ENCODE peak calls at places on chromosomes 2 and 18, in four cellular contexts. One of them, this sample, is unnamed.

GRCh38 chr2:289362-290089 is 1.6 kb upstream of the ALKAL2 start:
- DNase-seq in HepG2: no peak
- DNase-seq in K562: peak; percentile 75
- DNase-seq in H1: no peak
- DNase-seq in this sample: peak; percentile 19

GRCh38 chr2:105125428-105125827 is 87.6 kb downstream of the MRPS9 start:
- DNase-seq in HepG2: peak; percentile 12
- DNase-seq in H1: no peak
- DNase-seq in K562: peak; percentile 53
- DNase-seq in this sample: no peak

GRCh38 chr2:108215794-108216211 is 24.0 kb upstream of the SULT1C3 start:
- DNase-seq in H1: no peak
- DNase-seq in HepG2: peak; percentile 55
- DNase-seq in K562: peak; percentile 13
- DNase-seq in this sample: no peak

GRCh38 chr2:47189635-47190034 is 34.5 kb upstream of the STPG4 start:
- DNase-seq in HepG2: no peak
- DNase-seq in K562: no peak
- DNase-seq in H1: no peak
- DNase-seq in this sample: peak; percentile 85

GRCh38 chr2:114405486-114406250 is 36.8 kb upstream of the DPP10 start:
- DNase-seq in H1: no peak
- DNase-seq in K562: no peak
- DNase-seq in HepG2: no peak
- DNase-seq in this sample: no peak

GRCh38 chr2:227509824-227510619 is 38.1 kb downstream of the AGFG1 start:
- DNase-seq in HepG2: peak; percentile 18
- DNase-seq in H1: no peak
- DNase-seq in K562: peak; percentile 19
- DNase-seq in this sample: peak; percentile 65

GRCh38 chr18:60656563-60656962 is 284.0 kb upstream of the MC4R start:
- DNase-seq in K562: no peak
- DNase-seq in H1: no peak
- DNase-seq in HepG2: no peak
- DNase-seq in this sample: no peak

GRCh38 chr2:226410212-226410611 is 389.4 kb downstream of the IRS1 start:
- DNase-seq in H1: no peak
- DNase-seq in K562: no peak
- DNase-seq in HepG2: no peak
- DNase-seq in this sample: no peak

GRCh38 chr2:100654611-100655010 is 91.8 kb downstream of the PDCL3 start:
- DNase-seq in H1: no peak
- DNase-seq in K562: no peak
- DNase-seq in HepG2: no peak
- DNase-seq in this sample: no peak

GRCh38 chr2:100647709-100648108 is 84.9 kb downstream of the PDCL3 start:
- DNase-seq in H1: no peak
- DNase-seq in K562: peak; percentile 4
- DNase-seq in HepG2: no peak
- DNase-seq in this sample: no peak

GRCh38 chr2:100653449-100654045 is 90.8 kb downstream of the PDCL3 start:
- DNase-seq in K562: no peak
- DNase-seq in HepG2: no peak
- DNase-seq in H1: no peak
- DNase-seq in this sample: no peak

GRCh38 chr2:100646039-100646438 is 83.2 kb downstream of the PDCL3 start:
- DNase-seq in HepG2: no peak
- DNase-seq in K562: no peak
- DNase-seq in H1: no peak
- DNase-seq in this sample: no peak

DNA sequence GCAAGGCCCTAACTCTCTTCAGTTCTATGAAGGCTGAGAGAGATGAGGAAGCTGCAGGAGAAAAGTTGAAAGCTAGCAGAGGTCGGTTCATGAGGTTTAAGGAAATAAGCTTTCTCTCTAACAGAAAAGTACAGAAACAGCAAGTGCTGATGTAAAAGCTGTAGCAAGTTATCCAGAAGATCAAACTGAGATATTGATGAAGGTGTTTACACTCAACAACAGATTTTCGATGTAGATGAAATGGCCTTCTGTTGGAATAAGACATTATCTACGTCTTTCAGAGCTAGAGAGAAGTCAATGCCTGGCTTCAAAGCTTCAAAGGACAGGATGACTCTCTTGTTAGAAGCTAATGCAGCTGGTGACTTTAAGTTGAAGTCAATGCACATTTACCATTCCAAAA is 87.4 kb downstream of the PDCL3 start:
- DNase-seq in H1: no peak
- DNase-seq in K562: no peak
- DNase-seq in HepG2: no peak
- DNase-seq in this sample: no peak
- H2AFZ ChIP-seq in H1: no peak overlapping the region
- H2AFZ ChIP-seq in K562: no peak overlapping the region
- H2AFZ ChIP-seq in HepG2: no peak overlapping the region
- H2AFZ ChIP-seq in this sample: no peak overlapping the region

GRCh38 chr18:61824733-61825363 is 68.0 kb downstream of the RNF152 start:
- DNase-seq in H1: no peak
- DNase-seq in K562: no peak
- DNase-seq in HepG2: no peak
- DNase-seq in this sample: no peak
- TF ChIP-seq JUN in H1: no peak
- TF ChIP-seq JUN in K562: no peak
- TF ChIP-seq JUN in HepG2: no peak
- TF ChIP-seq JUN in this sample: no peak

DNA sequence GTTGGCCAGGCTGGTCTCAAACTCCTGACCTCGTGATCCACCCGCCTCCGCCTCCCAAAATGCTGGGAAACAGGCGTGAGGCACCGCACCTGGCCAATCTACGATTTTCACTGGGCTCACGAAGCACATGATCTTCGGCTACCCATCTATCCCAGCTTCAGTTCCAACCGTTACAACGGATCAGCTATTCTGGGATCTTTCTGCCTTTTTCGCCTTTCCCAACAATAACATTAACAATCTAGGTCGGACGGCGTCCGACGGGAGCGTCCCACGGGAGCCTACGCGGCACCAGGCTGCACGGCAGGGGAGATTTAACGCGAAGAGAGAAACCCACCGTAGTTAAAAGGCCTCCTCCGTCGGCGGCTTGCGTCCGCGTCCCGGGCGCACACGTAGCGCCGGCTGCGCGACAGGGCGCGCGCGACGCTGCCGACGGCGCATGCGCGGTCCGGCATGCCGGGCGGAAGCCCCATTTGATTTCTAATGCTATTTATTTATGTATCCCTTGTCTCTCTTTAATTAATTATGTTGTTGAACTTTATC is at the start of gene MSL3B:
- DNase-seq in HepG2: no peak
- DNase-seq in H1: no peak
- DNase-seq in K562: peak; percentile 76
- DNase-seq in this sample: peak; percentile 70
- H2AFZ ChIP-seq in HepG2: no peak within 1 kb of the TSS
- H2AFZ ChIP-seq in H1: peak within 1 kb of the TSS; percentile 83
- H2AFZ ChIP-seq in K562: peak within 1 kb of the TSS; percentile 94
- H2AFZ ChIP-seq in this sample: peak within 1 kb of the TSS; percentile 99

DNA sequence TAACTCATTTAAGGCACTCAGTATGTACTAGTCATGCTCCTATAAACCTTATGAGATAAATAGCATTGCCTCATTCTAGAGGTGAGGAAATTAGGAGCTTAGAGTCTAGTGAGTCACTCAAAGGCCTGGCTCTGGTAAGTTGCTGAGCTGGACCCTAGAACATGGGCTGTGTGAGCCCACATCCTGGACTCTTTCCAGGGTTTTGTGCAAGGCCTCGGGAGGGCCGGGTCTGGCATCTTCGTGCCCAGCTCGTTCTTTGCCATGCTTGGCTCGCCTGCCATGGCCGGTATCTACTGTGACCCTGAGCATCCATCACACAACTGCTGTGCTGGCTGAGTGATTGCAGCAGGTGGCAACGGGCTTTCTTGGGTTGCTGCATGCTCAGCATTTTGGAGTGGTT is 168.0 kb downstream of the LPIN1 start:
- DNase-seq in K562: no peak
- DNase-seq in H1: no peak
- DNase-seq in HepG2: no peak
- DNase-seq in this sample: no peak
- TF ChIP-seq JUN in K562: no peak
- TF ChIP-seq JUN in H1: no peak
- TF ChIP-seq JUN in HepG2: no peak
- TF ChIP-seq JUN in this sample: no peak

DNA sequence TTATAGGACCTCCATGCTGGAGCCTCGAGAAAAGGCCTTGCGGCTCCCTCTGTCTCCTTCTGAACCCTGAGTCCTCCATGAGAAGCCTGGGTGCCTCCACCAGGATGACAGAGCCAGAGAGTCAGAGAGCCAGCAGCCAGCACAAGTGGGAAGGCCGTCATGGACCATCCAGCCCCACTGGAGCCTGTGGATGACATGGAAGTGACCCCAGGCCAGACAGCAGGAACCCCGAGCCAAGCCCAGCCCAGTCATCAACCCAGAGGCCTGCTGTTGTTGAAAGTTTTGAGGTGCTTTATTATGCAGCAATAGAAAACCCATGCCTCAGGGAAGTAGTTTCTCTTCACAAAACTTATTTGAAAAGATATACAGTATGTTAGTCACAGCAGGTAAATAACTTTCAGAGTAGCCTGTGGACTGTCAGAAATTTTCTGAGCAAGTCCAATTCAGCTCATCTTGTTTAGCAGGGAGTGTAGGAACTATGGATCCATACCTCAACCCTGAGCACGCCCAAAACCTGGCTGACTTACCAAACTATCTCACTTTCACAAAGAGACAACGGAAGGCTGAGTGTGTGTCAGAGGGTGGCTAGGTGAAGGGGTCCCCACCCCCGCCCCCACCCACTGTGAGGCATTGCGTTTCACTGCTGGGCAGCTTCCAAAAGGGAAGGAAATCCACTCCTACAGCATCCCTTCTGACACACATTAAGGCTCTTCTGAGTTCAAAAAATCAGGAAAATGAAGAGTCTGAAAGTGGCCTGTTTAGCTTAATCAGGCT is 79.9 kb upstream of the NDUFV2 start:
- DNase-seq in HepG2: no peak
- DNase-seq in H1: no peak
- DNase-seq in K562: peak; percentile 57
- DNase-seq in this sample: peak; percentile 46
- H2AFZ ChIP-seq in HepG2: no peak overlapping the region
- H2AFZ ChIP-seq in H1: no peak overlapping the region
- H2AFZ ChIP-seq in K562: peak overlapping the region; percentile 93
- H2AFZ ChIP-seq in this sample: peak overlapping the region; percentile 35

GRCh38 chr2:203934711-203935438 is 1.7 kb upstream of the ICOS start:
- DNase-seq in K562: no peak
- DNase-seq in H1: no peak
- DNase-seq in HepG2: no peak
- DNase-seq in this sample: no peak

GRCh38 chr2:203935568-203935967 is 995 bp upstream of the ICOS start:
- DNase-seq in K562: no peak
- DNase-seq in HepG2: no peak
- DNase-seq in H1: no peak
- DNase-seq in this sample: no peak

GRCh38 chr2:203936949-203937348 is 386 bp downstream of the ICOS start:
- DNase-seq in H1: no peak
- DNase-seq in HepG2: no peak
- DNase-seq in K562: no peak
- DNase-seq in this sample: no peak

GRCh38 chr2:203934006-203934632 is 2.4 kb upstream of the ICOS start:
- DNase-seq in K562: no peak
- DNase-seq in HepG2: no peak
- DNase-seq in H1: no peak
- DNase-seq in this sample: no peak

GRCh38 chr2:203936535-203936934 is at the start of gene ICOS:
- DNase-seq in H1: no peak
- DNase-seq in K562: no peak
- DNase-seq in HepG2: no peak
- DNase-seq in this sample: no peak
- TF ChIP-seq JUN in H1: no peak
- TF ChIP-seq JUN in K562: no peak
- TF ChIP-seq JUN in HepG2: no peak
- TF ChIP-seq JUN in this sample: no peak

GRCh38 chr2:194294156-194294555 is 1362.9 kb upstream of the SLC39A10 start:
- DNase-seq in HepG2: no peak
- DNase-seq in H1: no peak
- DNase-seq in K562: no peak
- DNase-seq in this sample: no peak

GRCh38 chr2:194289712-194290346 is 1367.2 kb upstream of the SLC39A10 start:
- DNase-seq in H1: no peak
- DNase-seq in K562: no peak
- DNase-seq in HepG2: no peak
- DNase-seq in this sample: no peak

DNA sequence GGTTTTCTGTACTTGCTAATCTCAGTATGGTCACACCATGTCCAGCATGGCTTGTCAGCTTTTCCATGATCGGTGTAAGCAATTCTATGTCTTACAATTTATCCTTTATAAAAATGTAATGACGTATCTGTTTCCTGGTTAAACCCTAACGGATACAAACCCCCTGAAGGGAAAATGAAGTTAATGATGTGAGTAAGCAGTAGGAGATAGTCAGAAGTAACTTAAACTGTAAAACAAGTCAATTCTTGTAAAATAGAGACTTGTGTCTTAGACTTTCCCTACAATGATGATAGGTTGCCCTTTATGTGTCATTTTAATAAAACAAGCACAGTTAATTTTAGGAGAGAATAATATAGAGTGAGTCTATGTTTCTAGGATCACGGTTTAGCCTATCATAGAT is 1365.9 kb upstream of the SLC39A10 start:
- DNase-seq in HepG2: no peak
- DNase-seq in K562: no peak
- DNase-seq in H1: no peak
- DNase-seq in this sample: no peak
- H2AFZ ChIP-seq in HepG2: no peak overlapping the region
- H2AFZ ChIP-seq in K562: no peak overlapping the region
- H2AFZ ChIP-seq in H1: peak overlapping the region; percentile 41
- H2AFZ ChIP-seq in this sample: no peak overlapping the region